ENCODE peak calls at places on chromosomes 2 and 18, in nine cellular contexts. One of them, this sample, is unnamed.

GRCh38 chr2:24538720-24539119 is 47.7 kb downstream of the NCOA1 start:
- DNase-seq in amygdala: no peak
- DNase-seq in activated T-cell treated with anti-CD3 and anti-CD28 coated beads for 1 hour: no peak
- DNase-seq in stimulated activated CD8-positive, alpha-beta memory T cell treated with anti-CD3 and anti-CD28 coated beads, Interleukin-7, amount 100 ng/mL, for 4 hours: no peak
- DNase-seq in activated gamma-delta T cell treated with Interleukin-2 at 50 U/mL for 16 hours: no peak
- DNase-seq in ACHN: no peak
- DNase-seq in RWPE1: no peak
- DNase-seq in foreskin fibroblast: no peak
- DNase-seq in GM23248: no peak
- DNase-seq in this sample: no peak

GRCh38 chr2:120935339-120936313 is 200.0 kb downstream of the GLI2 start:
- DNase-seq in ACHN: peak; percentile 98
- DNase-seq in GM23248: peak; percentile 76
- DNase-seq in amygdala: no peak
- DNase-seq in activated T-cell treated with anti-CD3 and anti-CD28 coated beads for 1 hour: no peak
- DNase-seq in RWPE1: peak; percentile 61
- DNase-seq in stimulated activated CD8-positive, alpha-beta memory T cell treated with anti-CD3 and anti-CD28 coated beads, Interleukin-7, amount 100 ng/mL, for 4 hours: no peak
- DNase-seq in foreskin fibroblast: peak; percentile 78
- DNase-seq in activated gamma-delta T cell treated with Interleukin-2 at 50 U/mL for 16 hours: no peak
- DNase-seq in this sample: no peak

GRCh38 chr18:32443356-32443755 is 27.3 kb downstream of the GAREM1 start:
- DNase-seq in stimulated activated CD8-positive, alpha-beta memory T cell treated with anti-CD3 and anti-CD28 coated beads, Interleukin-7, amount 100 ng/mL, for 4 hours: no peak
- DNase-seq in activated gamma-delta T cell treated with Interleukin-2 at 50 U/mL for 16 hours: no peak
- DNase-seq in ACHN: no peak
- DNase-seq in activated T-cell treated with anti-CD3 and anti-CD28 coated beads for 1 hour: no peak
- DNase-seq in foreskin fibroblast: no peak
- DNase-seq in amygdala: no peak
- DNase-seq in RWPE1: no peak
- DNase-seq in GM23248: no peak
- DNase-seq in this sample: no peak

GRCh38 chr2:45008296-45009129 is 739 bp downstream of the SIX2 start:
- DNase-seq in GM23248: peak; percentile 41
- DNase-seq in activated T-cell treated with anti-CD3 and anti-CD28 coated beads for 1 hour: no peak
- DNase-seq in amygdala: no peak
- DNase-seq in RWPE1: no peak
- DNase-seq in foreskin fibroblast: no peak
- DNase-seq in ACHN: peak; percentile 22
- DNase-seq in activated gamma-delta T cell treated with Interleukin-2 at 50 U/mL for 16 hours: no peak
- DNase-seq in stimulated activated CD8-positive, alpha-beta memory T cell treated with anti-CD3 and anti-CD28 coated beads, Interleukin-7, amount 100 ng/mL, for 4 hours: no peak
- DNase-seq in this sample: no peak

GRCh38 chr2:166613226-166613625 is 119.2 kb upstream of the SCN7A start:
- DNase-seq in amygdala: no peak
- DNase-seq in activated T-cell treated with anti-CD3 and anti-CD28 coated beads for 1 hour: no peak
- DNase-seq in activated gamma-delta T cell treated with Interleukin-2 at 50 U/mL for 16 hours: no peak
- DNase-seq in stimulated activated CD8-positive, alpha-beta memory T cell treated with anti-CD3 and anti-CD28 coated beads, Interleukin-7, amount 100 ng/mL, for 4 hours: no peak
- DNase-seq in foreskin fibroblast: no peak
- DNase-seq in RWPE1: no peak
- DNase-seq in ACHN: no peak
- DNase-seq in GM23248: no peak
- DNase-seq in this sample: no peak

GRCh38 chr18:59779979-59780378 is 82.8 kb upstream of the CCBE1 start:
- DNase-seq in amygdala: no peak
- DNase-seq in stimulated activated CD8-positive, alpha-beta memory T cell treated with anti-CD3 and anti-CD28 coated beads, Interleukin-7, amount 100 ng/mL, for 4 hours: no peak
- DNase-seq in ACHN: peak; percentile 79
- DNase-seq in RWPE1: peak; percentile 48
- DNase-seq in activated T-cell treated with anti-CD3 and anti-CD28 coated beads for 1 hour: no peak
- DNase-seq in activated gamma-delta T cell treated with Interleukin-2 at 50 U/mL for 16 hours: no peak
- DNase-seq in foreskin fibroblast: peak; percentile 72
- DNase-seq in GM23248: peak; percentile 69
- DNase-seq in this sample: no peak

GRCh38 chr2:127455566-127456493 is 37.6 kb downstream of the PROC start:
- DNase-seq in amygdala: no peak
- DNase-seq in stimulated activated CD8-positive, alpha-beta memory T cell treated with anti-CD3 and anti-CD28 coated beads, Interleukin-7, amount 100 ng/mL, for 4 hours: no peak
- DNase-seq in activated T-cell treated with anti-CD3 and anti-CD28 coated beads for 1 hour: no peak
- DNase-seq in foreskin fibroblast: no peak
- DNase-seq in ACHN: no peak
- DNase-seq in RWPE1: no peak
- DNase-seq in activated gamma-delta T cell treated with Interleukin-2 at 50 U/mL for 16 hours: no peak
- DNase-seq in GM23248: no peak
- DNase-seq in this sample: no peak

GRCh38 chr2:65722028-65722427 is 289.6 kb upstream of the SPRED2 start:
- DNase-seq in foreskin fibroblast: no peak
- DNase-seq in amygdala: no peak
- DNase-seq in stimulated activated CD8-positive, alpha-beta memory T cell treated with anti-CD3 and anti-CD28 coated beads, Interleukin-7, amount 100 ng/mL, for 4 hours: no peak
- DNase-seq in activated gamma-delta T cell treated with Interleukin-2 at 50 U/mL for 16 hours: no peak
- DNase-seq in ACHN: peak; percentile 12
- DNase-seq in GM23248: peak; percentile 5
- DNase-seq in activated T-cell treated with anti-CD3 and anti-CD28 coated beads for 1 hour: no peak
- DNase-seq in RWPE1: peak; percentile 15
- DNase-seq in this sample: peak; percentile 25

GRCh38 chr18:78884502-78884901 is 95.1 kb upstream of the SALL3 start:
- DNase-seq in foreskin fibroblast: no peak
- DNase-seq in GM23248: no peak
- DNase-seq in activated T-cell treated with anti-CD3 and anti-CD28 coated beads for 1 hour: no peak
- DNase-seq in amygdala: no peak
- DNase-seq in activated gamma-delta T cell treated with Interleukin-2 at 50 U/mL for 16 hours: no peak
- DNase-seq in stimulated activated CD8-positive, alpha-beta memory T cell treated with anti-CD3 and anti-CD28 coated beads, Interleukin-7, amount 100 ng/mL, for 4 hours: no peak
- DNase-seq in RWPE1: no peak
- DNase-seq in ACHN: no peak
- DNase-seq in this sample: no peak

GRCh38 chr18:57925706-57926105 is 118.3 kb upstream of the NEDD4L start:
- DNase-seq in GM23248: peak; percentile 43
- DNase-seq in amygdala: no peak
- DNase-seq in stimulated activated CD8-positive, alpha-beta memory T cell treated with anti-CD3 and anti-CD28 coated beads, Interleukin-7, amount 100 ng/mL, for 4 hours: no peak
- DNase-seq in activated gamma-delta T cell treated with Interleukin-2 at 50 U/mL for 16 hours: no peak
- DNase-seq in ACHN: no peak
- DNase-seq in activated T-cell treated with anti-CD3 and anti-CD28 coated beads for 1 hour: no peak
- DNase-seq in RWPE1: no peak
- DNase-seq in foreskin fibroblast: peak; percentile 29
- DNase-seq in this sample: no peak

GRCh38 chr18:77131652-77132368 is 773 bp downstream of the MBP start:
- DNase-seq in GM23248: peak; percentile 37
- DNase-seq in amygdala: no peak
- DNase-seq in RWPE1: no peak
- DNase-seq in foreskin fibroblast: no peak
- DNase-seq in stimulated activated CD8-positive, alpha-beta memory T cell treated with anti-CD3 and anti-CD28 coated beads, Interleukin-7, amount 100 ng/mL, for 4 hours: no peak
- DNase-seq in activated T-cell treated with anti-CD3 and anti-CD28 coated beads for 1 hour: no peak
- DNase-seq in activated gamma-delta T cell treated with Interleukin-2 at 50 U/mL for 16 hours: peak; percentile 29
- DNase-seq in ACHN: peak; percentile 39
- DNase-seq in this sample: no peak

GRCh38 chr2:101140978-101141655 is 10.1 kb downstream of the TBC1D8 start:
- DNase-seq in foreskin fibroblast: no peak
- DNase-seq in activated T-cell treated with anti-CD3 and anti-CD28 coated beads for 1 hour: no peak
- DNase-seq in ACHN: no peak
- DNase-seq in stimulated activated CD8-positive, alpha-beta memory T cell treated with anti-CD3 and anti-CD28 coated beads, Interleukin-7, amount 100 ng/mL, for 4 hours: no peak
- DNase-seq in GM23248: no peak
- DNase-seq in amygdala: no peak
- DNase-seq in activated gamma-delta T cell treated with Interleukin-2 at 50 U/mL for 16 hours: no peak
- DNase-seq in RWPE1: no peak
- DNase-seq in this sample: no peak

GRCh38 chr2:147182260-147182659 is 662.6 kb upstream of the ACVR2A start:
- DNase-seq in activated T-cell treated with anti-CD3 and anti-CD28 coated beads for 1 hour: peak; percentile 20
- DNase-seq in ACHN: peak; percentile 4
- DNase-seq in activated gamma-delta T cell treated with Interleukin-2 at 50 U/mL for 16 hours: no peak
- DNase-seq in foreskin fibroblast: no peak
- DNase-seq in amygdala: no peak
- DNase-seq in GM23248: no peak
- DNase-seq in stimulated activated CD8-positive, alpha-beta memory T cell treated with anti-CD3 and anti-CD28 coated beads, Interleukin-7, amount 100 ng/mL, for 4 hours: no peak
- DNase-seq in RWPE1: no peak
- DNase-seq in this sample: no peak

GRCh38 chr2:120948662-120949011 is 213.0 kb downstream of the GLI2 start:
- DNase-seq in activated gamma-delta T cell treated with Interleukin-2 at 50 U/mL for 16 hours: no peak
- DNase-seq in GM23248: no peak
- DNase-seq in stimulated activated CD8-positive, alpha-beta memory T cell treated with anti-CD3 and anti-CD28 coated beads, Interleukin-7, amount 100 ng/mL, for 4 hours: no peak
- DNase-seq in amygdala: no peak
- DNase-seq in ACHN: no peak
- DNase-seq in foreskin fibroblast: no peak
- DNase-seq in activated T-cell treated with anti-CD3 and anti-CD28 coated beads for 1 hour: no peak
- DNase-seq in RWPE1: no peak
- DNase-seq in this sample: no peak

GRCh38 chr2:175601969-175602368 is 400.1 kb downstream of the LNPK start:
- DNase-seq in activated gamma-delta T cell treated with Interleukin-2 at 50 U/mL for 16 hours: no peak
- DNase-seq in ACHN: no peak
- DNase-seq in foreskin fibroblast: no peak
- DNase-seq in activated T-cell treated with anti-CD3 and anti-CD28 coated beads for 1 hour: no peak
- DNase-seq in stimulated activated CD8-positive, alpha-beta memory T cell treated with anti-CD3 and anti-CD28 coated beads, Interleukin-7, amount 100 ng/mL, for 4 hours: no peak
- DNase-seq in amygdala: no peak
- DNase-seq in GM23248: no peak
- DNase-seq in RWPE1: no peak
- DNase-seq in this sample: no peak

GRCh38 chr2:38648107-38648761 is 17.7 kb upstream of the GALM start:
- DNase-seq in foreskin fibroblast: no peak
- DNase-seq in GM23248: peak; percentile 4
- DNase-seq in amygdala: no peak
- DNase-seq in RWPE1: no peak
- DNase-seq in activated T-cell treated with anti-CD3 and anti-CD28 coated beads for 1 hour: no peak
- DNase-seq in stimulated activated CD8-positive, alpha-beta memory T cell treated with anti-CD3 and anti-CD28 coated beads, Interleukin-7, amount 100 ng/mL, for 4 hours: no peak
- DNase-seq in activated gamma-delta T cell treated with Interleukin-2 at 50 U/mL for 16 hours: no peak
- DNase-seq in ACHN: no peak
- DNase-seq in this sample: no peak

GRCh38 chr2:181784556-181784955 is 104.2 kb upstream of the NEUROD1 start:
- DNase-seq in stimulated activated CD8-positive, alpha-beta memory T cell treated with anti-CD3 and anti-CD28 coated beads, Interleukin-7, amount 100 ng/mL, for 4 hours: no peak
- DNase-seq in ACHN: peak; percentile 23
- DNase-seq in GM23248: peak; percentile 50
- DNase-seq in activated gamma-delta T cell treated with Interleukin-2 at 50 U/mL for 16 hours: no peak
- DNase-seq in amygdala: no peak
- DNase-seq in RWPE1: peak; percentile 45
- DNase-seq in foreskin fibroblast: no peak
- DNase-seq in activated T-cell treated with anti-CD3 and anti-CD28 coated beads for 1 hour: no peak
- DNase-seq in this sample: no peak

GRCh38 chr2:227378371-227378782 is 729 bp downstream of the TM4SF20 start:
- DNase-seq in amygdala: no peak
- DNase-seq in RWPE1: peak; percentile 58
- DNase-seq in GM23248: peak; percentile 91
- DNase-seq in ACHN: no peak
- DNase-seq in stimulated activated CD8-positive, alpha-beta memory T cell treated with anti-CD3 and anti-CD28 coated beads, Interleukin-7, amount 100 ng/mL, for 4 hours: no peak
- DNase-seq in activated T-cell treated with anti-CD3 and anti-CD28 coated beads for 1 hour: no peak
- DNase-seq in foreskin fibroblast: no peak
- DNase-seq in activated gamma-delta T cell treated with Interleukin-2 at 50 U/mL for 16 hours: no peak
- DNase-seq in this sample: no peak

GRCh38 chr18:49285627-49286026 is 174.8 kb downstream of the DYM start:
- DNase-seq in ACHN: no peak
- DNase-seq in foreskin fibroblast: no peak
- DNase-seq in stimulated activated CD8-positive, alpha-beta memory T cell treated with anti-CD3 and anti-CD28 coated beads, Interleukin-7, amount 100 ng/mL, for 4 hours: no peak
- DNase-seq in RWPE1: no peak
- DNase-seq in activated T-cell treated with anti-CD3 and anti-CD28 coated beads for 1 hour: no peak
- DNase-seq in GM23248: no peak
- DNase-seq in amygdala: no peak
- DNase-seq in activated gamma-delta T cell treated with Interleukin-2 at 50 U/mL for 16 hours: no peak
- DNase-seq in this sample: no peak

GRCh38 chr2:67237288-67237687 is 159.8 kb upstream of the ETAA1 start:
- DNase-seq in RWPE1: no peak
- DNase-seq in ACHN: no peak
- DNase-seq in activated gamma-delta T cell treated with Interleukin-2 at 50 U/mL for 16 hours: no peak
- DNase-seq in foreskin fibroblast: no peak
- DNase-seq in stimulated activated CD8-positive, alpha-beta memory T cell treated with anti-CD3 and anti-CD28 coated beads, Interleukin-7, amount 100 ng/mL, for 4 hours: no peak
- DNase-seq in amygdala: no peak
- DNase-seq in GM23248: no peak
- DNase-seq in activated T-cell treated with anti-CD3 and anti-CD28 coated beads for 1 hour: no peak
- DNase-seq in this sample: no peak

GRCh38 chr2:152505495-152505906 is 170.5 kb downstream of the FMNL2 start:
- DNase-seq in activated T-cell treated with anti-CD3 and anti-CD28 coated beads for 1 hour: no peak
- DNase-seq in amygdala: no peak
- DNase-seq in GM23248: peak; percentile 60
- DNase-seq in activated gamma-delta T cell treated with Interleukin-2 at 50 U/mL for 16 hours: no peak
- DNase-seq in ACHN: peak; percentile 98
- DNase-seq in RWPE1: no peak
- DNase-seq in stimulated activated CD8-positive, alpha-beta memory T cell treated with anti-CD3 and anti-CD28 coated beads, Interleukin-7, amount 100 ng/mL, for 4 hours: no peak
- DNase-seq in foreskin fibroblast: no peak
- DNase-seq in this sample: no peak

GRCh38 chr18:23523429-23524212 is 20.3 kb downstream of the RMC1 start:
- DNase-seq in amygdala: no peak
- DNase-seq in stimulated activated CD8-positive, alpha-beta memory T cell treated with anti-CD3 and anti-CD28 coated beads, Interleukin-7, amount 100 ng/mL, for 4 hours: no peak
- DNase-seq in activated T-cell treated with anti-CD3 and anti-CD28 coated beads for 1 hour: no peak
- DNase-seq in activated gamma-delta T cell treated with Interleukin-2 at 50 U/mL for 16 hours: no peak
- DNase-seq in ACHN: no peak
- DNase-seq in foreskin fibroblast: peak; percentile 35
- DNase-seq in RWPE1: no peak
- DNase-seq in GM23248: peak; percentile 62
- DNase-seq in this sample: no peak

GRCh38 chr2:136065907-136066306 is 52.0 kb downstream of the CXCR4 start:
- DNase-seq in stimulated activated CD8-positive, alpha-beta memory T cell treated with anti-CD3 and anti-CD28 coated beads, Interleukin-7, amount 100 ng/mL, for 4 hours: no peak
- DNase-seq in foreskin fibroblast: no peak
- DNase-seq in GM23248: no peak
- DNase-seq in activated T-cell treated with anti-CD3 and anti-CD28 coated beads for 1 hour: no peak
- DNase-seq in ACHN: peak; percentile 44
- DNase-seq in RWPE1: no peak
- DNase-seq in activated gamma-delta T cell treated with Interleukin-2 at 50 U/mL for 16 hours: no peak
- DNase-seq in amygdala: no peak
- DNase-seq in this sample: no peak

GRCh38 chr2:135473567-135473966 is 57.5 kb downstream of the ZRANB3 start:
- DNase-seq in RWPE1: peak; percentile 24
- DNase-seq in activated T-cell treated with anti-CD3 and anti-CD28 coated beads for 1 hour: peak; percentile 3
- DNase-seq in ACHN: peak; percentile 53
- DNase-seq in amygdala: no peak
- DNase-seq in stimulated activated CD8-positive, alpha-beta memory T cell treated with anti-CD3 and anti-CD28 coated beads, Interleukin-7, amount 100 ng/mL, for 4 hours: no peak
- DNase-seq in activated gamma-delta T cell treated with Interleukin-2 at 50 U/mL for 16 hours: peak; percentile 10
- DNase-seq in foreskin fibroblast: no peak
- DNase-seq in GM23248: peak; percentile 34
- DNase-seq in this sample: no peak

GRCh38 chr2:166373951-166374350 is 1.8 kb downstream of the SCN9A start:
- DNase-seq in foreskin fibroblast: peak; percentile 76
- DNase-seq in stimulated activated CD8-positive, alpha-beta memory T cell treated with anti-CD3 and anti-CD28 coated beads, Interleukin-7, amount 100 ng/mL, for 4 hours: no peak
- DNase-seq in RWPE1: peak; percentile 80
- DNase-seq in activated gamma-delta T cell treated with Interleukin-2 at 50 U/mL for 16 hours: no peak
- DNase-seq in activated T-cell treated with anti-CD3 and anti-CD28 coated beads for 1 hour: no peak
- DNase-seq in GM23248: peak; percentile 59
- DNase-seq in amygdala: no peak
- DNase-seq in ACHN: peak; percentile 90
- DNase-seq in this sample: no peak

GRCh38 chr2:42092084-42092996 is 44.5 kb downstream of the PKDCC start:
- DNase-seq in stimulated activated CD8-positive, alpha-beta memory T cell treated with anti-CD3 and anti-CD28 coated beads, Interleukin-7, amount 100 ng/mL, for 4 hours: no peak
- DNase-seq in amygdala: no peak
- DNase-seq in ACHN: no peak
- DNase-seq in activated T-cell treated with anti-CD3 and anti-CD28 coated beads for 1 hour: no peak
- DNase-seq in activated gamma-delta T cell treated with Interleukin-2 at 50 U/mL for 16 hours: no peak
- DNase-seq in GM23248: no peak
- DNase-seq in foreskin fibroblast: no peak
- DNase-seq in RWPE1: no peak
- DNase-seq in this sample: no peak